ENCODE peak calls at places on chromosomes 12 and 14, in nine cellular contexts. S is fibroblast of the aortic adventitia, Z is smooth muscle cell of the brain vasculature, L is Panc1, R is NCI-H524, Q is GM12865, G is AML-193, T is amniotic stem cell, X is AG08396. A is an unnamed sample.

GRCh38 chr12:34223640-34224039 is 201.3 kb downstream of the ALG10 start:
- DNase-seq in Q (no peak), T (no peak), S (no peak), Z (no peak), L (no peak), X (no peak), R (no peak), G (no peak), A (no peak)

GRCh38 chr12:12788675-12789368 is 3.4 kb downstream of the APOLD1 start:
- DNase-seq in R (peak), Q (peak), G (peak), S (peak), L (no peak), T (peak), X (peak), Z (no peak), A (peak)

GRCh38 chr12:13100882-13101769 is 2.3 kb downstream of the GSG1 start:
- DNase-seq in T (peak), Q (peak), G (peak), X (peak), L (no peak), S (peak), R (peak), Z (peak), A (peak)

GRCh38 chr12:100382327-100382726 is 25.5 kb downstream of the SLC17A8 start:
- DNase-seq in Z (no peak), L (no peak), X (no peak), Q (no peak), G (no peak), R (no peak), S (no peak), T (no peak), A (no peak)

GRCh38 chr12:5272061-5272820 is 159.7 kb upstream of the NTF3 start:
- DNase-seq in S (no peak), R (no peak), G (no peak), Z (no peak), X (no peak), T (no peak), L (no peak), Q (no peak), A (no peak)

GRCh38 chr14:92511472-92512247 is 1.9 kb upstream of the RIN3 start:
- DNase-seq in R (no peak), L (peak), S (peak), Q (no peak), X (peak), T (peak), G (no peak), Z (peak), A (no peak)

GRCh38 chr14:35963209-35963608 is 137.1 kb downstream of the BRMS1L start:
- DNase-seq in Q (peak), S (no peak), R (peak), T (no peak), Z (no peak), X (no peak), G (no peak), L (no peak), A (peak)

GRCh38 chr12:63997198-63997597 is 152.7 kb downstream of the SRGAP1 start:
- DNase-seq in Z (no peak), R (no peak), X (no peak), T (no peak), S (no peak), L (no peak), Q (no peak), G (no peak), A (no peak)

GRCh38 chr12:1576410-1577240 is 17.8 kb downstream of the FBXL14 start:
- DNase-seq in S (peak), Z (no peak), G (no peak), Q (no peak), X (no peak), T (no peak), R (peak), L (no peak), A (peak)

GRCh38 chr14:95562892-95563685 is 28.2 kb downstream of the GLRX5 start:
- DNase-seq in G (no peak), T (no peak), R (no peak), X (peak), Z (no peak), L (no peak), S (peak), Q (peak), A (peak)

GRCh38 chr12:42474391-42474790 is 115.2 kb downstream of the PRICKLE1 start:
- DNase-seq in Q (no peak), Z (no peak), T (no peak), L (peak), S (peak), X (peak), R (peak), G (no peak), A (no peak)

GRCh38 chr12:95147836-95148235 is 69.4 kb downstream of the FGD6 start:
- DNase-seq in G (no peak), Z (no peak), R (no peak), S (no peak), X (no peak), L (no peak), T (no peak), Q (peak), A (no peak)

GRCh38 chr12:11827096-11827841 is 177.8 kb downstream of the ETV6 start:
- DNase-seq in Z (no peak), X (no peak), G (no peak), S (no peak), L (no peak), T (no peak), R (no peak), Q (no peak), A (no peak)

GRCh38 chr12:43278268-43278832 is 273.7 kb downstream of the ADAMTS20 start:
- DNase-seq in Z (no peak), S (no peak), X (no peak), L (no peak), G (no peak), T (no peak), R (no peak), Q (peak), A (peak)

GRCh38 chr12:115697341-115697740 is 580.2 kb downstream of the MED13L start:
- DNase-seq in L (no peak), T (no peak), S (no peak), Q (no peak), Z (no peak), X (no peak), R (peak), G (no peak), A (no peak)

A was measured in OCI-M1.